ENCODE peak calls at places on chromosomes 16 and 17, in four cellular contexts. One of them, this sample, is unnamed.
A peak's percentile ranks its signal among the peaks of the same experiment; 100 is the strongest.

GRCh38 chr16:68086336-68086821 is 1.2 kb downstream of the NFATC3 start:
- DNase-seq in stimulated activated naive CD8-positive, alpha-beta T cell treated with anti-CD3 and anti-CD28 coated beads, Interleukin-15, amount 100 ng/mL, for 72 hours: no peak
- DNase-seq in activated B cell treated with CpG ODN at 0.5 μM for 24 hours: no peak
- DNase-seq in stimulated activated naive CD4-positive, alpha-beta T cell: no peak
- DNase-seq in this sample: peak; percentile 71

GRCh38 chr17:47895856-47896671 is at the start of gene SP2:
- DNase-seq in stimulated activated naive CD8-positive, alpha-beta T cell treated with anti-CD3 and anti-CD28 coated beads, Interleukin-15, amount 100 ng/mL, for 72 hours: peak; percentile 100
- DNase-seq in activated B cell treated with CpG ODN at 0.5 μM for 24 hours: peak; percentile 97
- DNase-seq in stimulated activated naive CD4-positive, alpha-beta T cell: peak; percentile 98
- DNase-seq in this sample: peak; percentile 100

GRCh38 chr17:66330646-66331037 is 28.2 kb downstream of the PRKCA start:
- DNase-seq in stimulated activated naive CD8-positive, alpha-beta T cell treated with anti-CD3 and anti-CD28 coated beads, Interleukin-15, amount 100 ng/mL, for 72 hours: no peak
- DNase-seq in activated B cell treated with CpG ODN at 0.5 μM for 24 hours: no peak
- DNase-seq in stimulated activated naive CD4-positive, alpha-beta T cell: no peak
- DNase-seq in this sample: peak; percentile 50

GRCh38 chr17:53932386-53932785 is 109.7 kb downstream of the KIF2B start:
- DNase-seq in stimulated activated naive CD8-positive, alpha-beta T cell treated with anti-CD3 and anti-CD28 coated beads, Interleukin-15, amount 100 ng/mL, for 72 hours: no peak
- DNase-seq in activated B cell treated with CpG ODN at 0.5 μM for 24 hours: no peak
- DNase-seq in stimulated activated naive CD4-positive, alpha-beta T cell: no peak
- DNase-seq in this sample: no peak

GRCh38 chr17:3867606-3868005 is 21.6 kb upstream of the NCBP3 start:
- DNase-seq in stimulated activated naive CD8-positive, alpha-beta T cell treated with anti-CD3 and anti-CD28 coated beads, Interleukin-15, amount 100 ng/mL, for 72 hours: no peak
- DNase-seq in activated B cell treated with CpG ODN at 0.5 μM for 24 hours: no peak
- DNase-seq in stimulated activated naive CD4-positive, alpha-beta T cell: no peak
- DNase-seq in this sample: no peak

GRCh38 chr16:79519448-79519847 is 81.1 kb downstream of the MAF start:
- DNase-seq in stimulated activated naive CD8-positive, alpha-beta T cell treated with anti-CD3 and anti-CD28 coated beads, Interleukin-15, amount 100 ng/mL, for 72 hours: no peak
- DNase-seq in activated B cell treated with CpG ODN at 0.5 μM for 24 hours: no peak
- DNase-seq in stimulated activated naive CD4-positive, alpha-beta T cell: no peak
- DNase-seq in this sample: no peak

GRCh38 chr16:78309763-78310162 is 210.3 kb downstream of the WWOX start:
- DNase-seq in stimulated activated naive CD8-positive, alpha-beta T cell treated with anti-CD3 and anti-CD28 coated beads, Interleukin-15, amount 100 ng/mL, for 72 hours: no peak
- DNase-seq in activated B cell treated with CpG ODN at 0.5 μM for 24 hours: no peak
- DNase-seq in stimulated activated naive CD4-positive, alpha-beta T cell: no peak
- DNase-seq in this sample: no peak

GRCh38 chr17:39705786-39706348 is 6.0 kb downstream of the ERBB2 start:
- DNase-seq in stimulated activated naive CD8-positive, alpha-beta T cell treated with anti-CD3 and anti-CD28 coated beads, Interleukin-15, amount 100 ng/mL, for 72 hours: no peak
- DNase-seq in activated B cell treated with CpG ODN at 0.5 μM for 24 hours: no peak
- DNase-seq in stimulated activated naive CD4-positive, alpha-beta T cell: no peak
- DNase-seq in this sample: no peak

GRCh38 chr17:67272312-67273050 is 27.5 kb upstream of the HELZ start:
- DNase-seq in stimulated activated naive CD8-positive, alpha-beta T cell treated with anti-CD3 and anti-CD28 coated beads, Interleukin-15, amount 100 ng/mL, for 72 hours: no peak
- DNase-seq in activated B cell treated with CpG ODN at 0.5 μM for 24 hours: no peak
- DNase-seq in stimulated activated naive CD4-positive, alpha-beta T cell: no peak
- DNase-seq in this sample: no peak

GRCh38 chr17:31595076-31595475 is 203.6 kb downstream of the RAB11FIP4 start:
- DNase-seq in stimulated activated naive CD8-positive, alpha-beta T cell treated with anti-CD3 and anti-CD28 coated beads, Interleukin-15, amount 100 ng/mL, for 72 hours: no peak
- DNase-seq in activated B cell treated with CpG ODN at 0.5 μM for 24 hours: no peak
- DNase-seq in stimulated activated naive CD4-positive, alpha-beta T cell: no peak
- DNase-seq in this sample: peak; percentile 38

GRCh38 chr16:3954411-3954921 is 74.0 kb upstream of the CREBBP start:
- DNase-seq in stimulated activated naive CD8-positive, alpha-beta T cell treated with anti-CD3 and anti-CD28 coated beads, Interleukin-15, amount 100 ng/mL, for 72 hours: no peak
- DNase-seq in activated B cell treated with CpG ODN at 0.5 μM for 24 hours: no peak
- DNase-seq in stimulated activated naive CD4-positive, alpha-beta T cell: no peak
- DNase-seq in this sample: no peak

GRCh38 chr17:56988901-56989572 is 11.1 kb downstream of the SCPEP1 start:
- DNase-seq in stimulated activated naive CD8-positive, alpha-beta T cell treated with anti-CD3 and anti-CD28 coated beads, Interleukin-15, amount 100 ng/mL, for 72 hours: no peak
- DNase-seq in activated B cell treated with CpG ODN at 0.5 μM for 24 hours: no peak
- DNase-seq in stimulated activated naive CD4-positive, alpha-beta T cell: no peak
- DNase-seq in this sample: no peak

GRCh38 chr16:56987692-56988091 is 1.7 kb upstream of the NLRC5 start:
- DNase-seq in stimulated activated naive CD8-positive, alpha-beta T cell treated with anti-CD3 and anti-CD28 coated beads, Interleukin-15, amount 100 ng/mL, for 72 hours: no peak
- DNase-seq in activated B cell treated with CpG ODN at 0.5 μM for 24 hours: no peak
- DNase-seq in stimulated activated naive CD4-positive, alpha-beta T cell: no peak
- DNase-seq in this sample: no peak

GRCh38 chr17:76707985-76708807 is 2.6 kb downstream of the MXRA7 start:
- DNase-seq in stimulated activated naive CD8-positive, alpha-beta T cell treated with anti-CD3 and anti-CD28 coated beads, Interleukin-15, amount 100 ng/mL, for 72 hours: no peak
- DNase-seq in activated B cell treated with CpG ODN at 0.5 μM for 24 hours: no peak
- DNase-seq in stimulated activated naive CD4-positive, alpha-beta T cell: no peak
- DNase-seq in this sample: peak; percentile 49

GRCh38 chr17:18257268-18257681 is 1.3 kb downstream of the FLII start:
- DNase-seq in stimulated activated naive CD8-positive, alpha-beta T cell treated with anti-CD3 and anti-CD28 coated beads, Interleukin-15, amount 100 ng/mL, for 72 hours: no peak
- DNase-seq in activated B cell treated with CpG ODN at 0.5 μM for 24 hours: no peak
- DNase-seq in stimulated activated naive CD4-positive, alpha-beta T cell: no peak
- DNase-seq in this sample: no peak

GRCh38 chr17:77502626-77503292 is 362.0 kb downstream of the SEC14L1 start:
- DNase-seq in stimulated activated naive CD8-positive, alpha-beta T cell treated with anti-CD3 and anti-CD28 coated beads, Interleukin-15, amount 100 ng/mL, for 72 hours: no peak
- DNase-seq in activated B cell treated with CpG ODN at 0.5 μM for 24 hours: no peak
- DNase-seq in stimulated activated naive CD4-positive, alpha-beta T cell: no peak
- DNase-seq in this sample: no peak

GRCh38 chr17:30376621-30377452 is 1.9 kb upstream of the CPD start:
- DNase-seq in stimulated activated naive CD8-positive, alpha-beta T cell treated with anti-CD3 and anti-CD28 coated beads, Interleukin-15, amount 100 ng/mL, for 72 hours: peak; percentile 34
- DNase-seq in activated B cell treated with CpG ODN at 0.5 μM for 24 hours: no peak
- DNase-seq in stimulated activated naive CD4-positive, alpha-beta T cell: no peak
- DNase-seq in this sample: peak; percentile 89

GRCh38 chr17:50129946-50130777 is at the start of gene SAMD14:
- DNase-seq in stimulated activated naive CD8-positive, alpha-beta T cell treated with anti-CD3 and anti-CD28 coated beads, Interleukin-15, amount 100 ng/mL, for 72 hours: peak; percentile 38
- DNase-seq in activated B cell treated with CpG ODN at 0.5 μM for 24 hours: peak; percentile 51
- DNase-seq in stimulated activated naive CD4-positive, alpha-beta T cell: peak; percentile 34
- DNase-seq in this sample: peak; percentile 69

GRCh38 chr17:39791296-39791992 is 53.7 kb downstream of the GRB7 start:
- DNase-seq in stimulated activated naive CD8-positive, alpha-beta T cell treated with anti-CD3 and anti-CD28 coated beads, Interleukin-15, amount 100 ng/mL, for 72 hours: peak; percentile 46
- DNase-seq in activated B cell treated with CpG ODN at 0.5 μM for 24 hours: no peak
- DNase-seq in stimulated activated naive CD4-positive, alpha-beta T cell: no peak
- DNase-seq in this sample: no peak

GRCh38 chr17:73268582-73269328 is 7.1 kb upstream of the CPSF4L start:
- DNase-seq in stimulated activated naive CD8-positive, alpha-beta T cell treated with anti-CD3 and anti-CD28 coated beads, Interleukin-15, amount 100 ng/mL, for 72 hours: no peak
- DNase-seq in activated B cell treated with CpG ODN at 0.5 μM for 24 hours: no peak
- DNase-seq in stimulated activated naive CD4-positive, alpha-beta T cell: no peak
- DNase-seq in this sample: no peak

GRCh38 chr16:89116341-89117238 is 22.9 kb downstream of the ACSF3 start:
- DNase-seq in stimulated activated naive CD8-positive, alpha-beta T cell treated with anti-CD3 and anti-CD28 coated beads, Interleukin-15, amount 100 ng/mL, for 72 hours: no peak
- DNase-seq in activated B cell treated with CpG ODN at 0.5 μM for 24 hours: no peak
- DNase-seq in stimulated activated naive CD4-positive, alpha-beta T cell: no peak
- DNase-seq in this sample: no peak

GRCh38 chr16:70402916-70403659 is 35.8 kb downstream of the ST3GAL2 start:
- DNase-seq in stimulated activated naive CD8-positive, alpha-beta T cell treated with anti-CD3 and anti-CD28 coated beads, Interleukin-15, amount 100 ng/mL, for 72 hours: no peak
- DNase-seq in activated B cell treated with CpG ODN at 0.5 μM for 24 hours: no peak
- DNase-seq in stimulated activated naive CD4-positive, alpha-beta T cell: no peak
- DNase-seq in this sample: peak; percentile 43

GRCh38 chr16:58009856-58010416 is 8.7 kb downstream of the USB1 start:
- DNase-seq in stimulated activated naive CD8-positive, alpha-beta T cell treated with anti-CD3 and anti-CD28 coated beads, Interleukin-15, amount 100 ng/mL, for 72 hours: no peak
- DNase-seq in activated B cell treated with CpG ODN at 0.5 μM for 24 hours: no peak
- DNase-seq in stimulated activated naive CD4-positive, alpha-beta T cell: no peak
- DNase-seq in this sample: no peak

GRCh38 chr17:4142107-4142900 is 526 bp downstream of the ZZEF1 start:
- DNase-seq in stimulated activated naive CD8-positive, alpha-beta T cell treated with anti-CD3 and anti-CD28 coated beads, Interleukin-15, amount 100 ng/mL, for 72 hours: no peak
- DNase-seq in activated B cell treated with CpG ODN at 0.5 μM for 24 hours: no peak
- DNase-seq in stimulated activated naive CD4-positive, alpha-beta T cell: peak; percentile 53
- DNase-seq in this sample: peak; percentile 56

GRCh38 chr17:9285602-9286001 is 264.3 kb downstream of the NTN1 start:
- DNase-seq in stimulated activated naive CD8-positive, alpha-beta T cell treated with anti-CD3 and anti-CD28 coated beads, Interleukin-15, amount 100 ng/mL, for 72 hours: no peak
- DNase-seq in activated B cell treated with CpG ODN at 0.5 μM for 24 hours: no peak
- DNase-seq in stimulated activated naive CD4-positive, alpha-beta T cell: no peak
- DNase-seq in this sample: peak; percentile 21

GRCh38 chr16:10240854-10241613 is 58.8 kb upstream of the GRIN2A start:
- DNase-seq in stimulated activated naive CD8-positive, alpha-beta T cell treated with anti-CD3 and anti-CD28 coated beads, Interleukin-15, amount 100 ng/mL, for 72 hours: no peak
- DNase-seq in activated B cell treated with CpG ODN at 0.5 μM for 24 hours: no peak
- DNase-seq in stimulated activated naive CD4-positive, alpha-beta T cell: no peak
- DNase-seq in this sample: no peak

GRCh38 chr17:51397361-51398127 is 137.2 kb downstream of the UTP18 start:
- DNase-seq in stimulated activated naive CD8-positive, alpha-beta T cell treated with anti-CD3 and anti-CD28 coated beads, Interleukin-15, amount 100 ng/mL, for 72 hours: no peak
- DNase-seq in activated B cell treated with CpG ODN at 0.5 μM for 24 hours: no peak
- DNase-seq in stimulated activated naive CD4-positive, alpha-beta T cell: no peak
- DNase-seq in this sample: no peak

GRCh38 chr16:5509794-5510193 is 412.2 kb upstream of the EEF2KMT start:
- DNase-seq in stimulated activated naive CD8-positive, alpha-beta T cell treated with anti-CD3 and anti-CD28 coated beads, Interleukin-15, amount 100 ng/mL, for 72 hours: no peak
- DNase-seq in activated B cell treated with CpG ODN at 0.5 μM for 24 hours: no peak
- DNase-seq in stimulated activated naive CD4-positive, alpha-beta T cell: no peak
- DNase-seq in this sample: no peak

GRCh38 chr17:36730095-36730808 is 128.9 kb downstream of the MRM1 start:
- DNase-seq in stimulated activated naive CD8-positive, alpha-beta T cell treated with anti-CD3 and anti-CD28 coated beads, Interleukin-15, amount 100 ng/mL, for 72 hours: no peak
- DNase-seq in activated B cell treated with CpG ODN at 0.5 μM for 24 hours: no peak
- DNase-seq in stimulated activated naive CD4-positive, alpha-beta T cell: no peak
- DNase-seq in this sample: no peak

GRCh38 chr17:11909348-11909747 is 87.9 kb downstream of the ZNF18 start:
- DNase-seq in stimulated activated naive CD8-positive, alpha-beta T cell treated with anti-CD3 and anti-CD28 coated beads, Interleukin-15, amount 100 ng/mL, for 72 hours: no peak
- DNase-seq in activated B cell treated with CpG ODN at 0.5 μM for 24 hours: no peak
- DNase-seq in stimulated activated naive CD4-positive, alpha-beta T cell: no peak
- DNase-seq in this sample: no peak

GRCh38 chr16:27468941-27469531 is 67.1 kb downstream of the IL21R start:
- DNase-seq in stimulated activated naive CD8-positive, alpha-beta T cell treated with anti-CD3 and anti-CD28 coated beads, Interleukin-15, amount 100 ng/mL, for 72 hours: no peak
- DNase-seq in activated B cell treated with CpG ODN at 0.5 μM for 24 hours: no peak
- DNase-seq in stimulated activated naive CD4-positive, alpha-beta T cell: no peak
- DNase-seq in this sample: no peak

GRCh38 chr17:74151551-74152315 is 51.7 kb upstream of the RPL38 start:
- DNase-seq in stimulated activated naive CD8-positive, alpha-beta T cell treated with anti-CD3 and anti-CD28 coated beads, Interleukin-15, amount 100 ng/mL, for 72 hours: no peak
- DNase-seq in activated B cell treated with CpG ODN at 0.5 μM for 24 hours: no peak
- DNase-seq in stimulated activated naive CD4-positive, alpha-beta T cell: no peak
- DNase-seq in this sample: no peak

GRCh38 chr16:52634101-52634500 is 87.2 kb upstream of the TOX3 start:
- DNase-seq in stimulated activated naive CD8-positive, alpha-beta T cell treated with anti-CD3 and anti-CD28 coated beads, Interleukin-15, amount 100 ng/mL, for 72 hours: no peak
- DNase-seq in activated B cell treated with CpG ODN at 0.5 μM for 24 hours: no peak
- DNase-seq in stimulated activated naive CD4-positive, alpha-beta T cell: no peak
- DNase-seq in this sample: no peak

GRCh38 chr16:77064037-77064436 is 127.0 kb upstream of the MON1B start:
- DNase-seq in stimulated activated naive CD8-positive, alpha-beta T cell treated with anti-CD3 and anti-CD28 coated beads, Interleukin-15, amount 100 ng/mL, for 72 hours: no peak
- DNase-seq in activated B cell treated with CpG ODN at 0.5 μM for 24 hours: no peak
- DNase-seq in stimulated activated naive CD4-positive, alpha-beta T cell: no peak
- DNase-seq in this sample: no peak

GRCh38 chr16:87829123-87829980 is 40.0 kb downstream of the SLC7A5 start:
- DNase-seq in stimulated activated naive CD8-positive, alpha-beta T cell treated with anti-CD3 and anti-CD28 coated beads, Interleukin-15, amount 100 ng/mL, for 72 hours: no peak
- DNase-seq in activated B cell treated with CpG ODN at 0.5 μM for 24 hours: no peak
- DNase-seq in stimulated activated naive CD4-positive, alpha-beta T cell: no peak
- DNase-seq in this sample: no peak

This sample was measured in mesenchymal stem cell.